ENCODE peak calls at places on chromosomes 12 and 14, in ten cellular contexts. One of them, this sample, is unnamed.
A peak's percentile ranks its signal among the peaks of the same experiment; 100 is the strongest.

GRCh38 chr12:52250048-52250990 is 17.3 kb downstream of the KRT7 start:
- DNase-seq in iPS-NIHi11: no peak
- DNase-seq in fibroblast of pulmonary artery: no peak
- DNase-seq in HEK293T: no peak
- DNase-seq in M059J: no peak
- DNase-seq in epithelial cell of proximal tubule: no peak
- DNase-seq in left kidney: peak; percentile 70
- DNase-seq in NCI-H1436: no peak
- DNase-seq in effector memory CD4-positive, alpha-beta T cell: no peak
- DNase-seq in stimulated activated CD8-positive, alpha-beta memory T cell treated with anti-CD3 and anti-CD28 coated beads, Interleukin-2, amount 100 ng/mL, for 1 hour: no peak
- DNase-seq in this sample: no peak

GRCh38 chr14:66177935-66178334 is 308.2 kb upstream of the CCDC196 start:
- DNase-seq in NCI-H1436: no peak
- DNase-seq in effector memory CD4-positive, alpha-beta T cell: no peak
- DNase-seq in fibroblast of pulmonary artery: no peak
- DNase-seq in iPS-NIHi11: no peak
- DNase-seq in left kidney: no peak
- DNase-seq in epithelial cell of proximal tubule: no peak
- DNase-seq in M059J: no peak
- DNase-seq in stimulated activated CD8-positive, alpha-beta memory T cell treated with anti-CD3 and anti-CD28 coated beads, Interleukin-2, amount 100 ng/mL, for 1 hour: no peak
- DNase-seq in HEK293T: no peak
- DNase-seq in this sample: no peak

GRCh38 chr12:132443091-132443490 is 46.9 kb upstream of the FBRSL1 start:
- DNase-seq in fibroblast of pulmonary artery: no peak
- DNase-seq in NCI-H1436: no peak
- DNase-seq in HEK293T: no peak
- DNase-seq in epithelial cell of proximal tubule: no peak
- DNase-seq in iPS-NIHi11: no peak
- DNase-seq in stimulated activated CD8-positive, alpha-beta memory T cell treated with anti-CD3 and anti-CD28 coated beads, Interleukin-2, amount 100 ng/mL, for 1 hour: no peak
- DNase-seq in M059J: no peak
- DNase-seq in left kidney: no peak
- DNase-seq in effector memory CD4-positive, alpha-beta T cell: no peak
- DNase-seq in this sample: no peak

GRCh38 chr12:10641735-10642500 is 28.5 kb upstream of the MAGOHB start:
- DNase-seq in fibroblast of pulmonary artery: peak; percentile 68
- DNase-seq in HEK293T: no peak
- DNase-seq in epithelial cell of proximal tubule: peak; percentile 48
- DNase-seq in NCI-H1436: no peak
- DNase-seq in iPS-NIHi11: no peak
- DNase-seq in left kidney: peak; percentile 7
- DNase-seq in M059J: peak; percentile 78
- DNase-seq in stimulated activated CD8-positive, alpha-beta memory T cell treated with anti-CD3 and anti-CD28 coated beads, Interleukin-2, amount 100 ng/mL, for 1 hour: no peak
- DNase-seq in effector memory CD4-positive, alpha-beta T cell: no peak
- DNase-seq in this sample: no peak

GRCh38 chr14:77051101-77051500 is 22.6 kb upstream of the IRF2BPL start:
- DNase-seq in HEK293T: no peak
- DNase-seq in left kidney: no peak
- DNase-seq in NCI-H1436: no peak
- DNase-seq in iPS-NIHi11: no peak
- DNase-seq in epithelial cell of proximal tubule: no peak
- DNase-seq in stimulated activated CD8-positive, alpha-beta memory T cell treated with anti-CD3 and anti-CD28 coated beads, Interleukin-2, amount 100 ng/mL, for 1 hour: no peak
- DNase-seq in M059J: no peak
- DNase-seq in effector memory CD4-positive, alpha-beta T cell: no peak
- DNase-seq in fibroblast of pulmonary artery: no peak
- DNase-seq in this sample: no peak

GRCh38 chr14:63045612-63046320 is 508 bp upstream of the KCNH5 start:
- DNase-seq in HEK293T: peak; percentile 66
- DNase-seq in NCI-H1436: peak; percentile 69
- DNase-seq in epithelial cell of proximal tubule: no peak
- DNase-seq in stimulated activated CD8-positive, alpha-beta memory T cell treated with anti-CD3 and anti-CD28 coated beads, Interleukin-2, amount 100 ng/mL, for 1 hour: no peak
- DNase-seq in M059J: peak; percentile 3
- DNase-seq in effector memory CD4-positive, alpha-beta T cell: no peak
- DNase-seq in left kidney: peak; percentile 91
- DNase-seq in iPS-NIHi11: peak; percentile 78
- DNase-seq in fibroblast of pulmonary artery: peak; percentile 29
- DNase-seq in this sample: no peak

GRCh38 chr12:4591180-4591687 is 29.2 kb downstream of the DYRK4 start:
- DNase-seq in M059J: no peak
- DNase-seq in left kidney: no peak
- DNase-seq in epithelial cell of proximal tubule: no peak
- DNase-seq in stimulated activated CD8-positive, alpha-beta memory T cell treated with anti-CD3 and anti-CD28 coated beads, Interleukin-2, amount 100 ng/mL, for 1 hour: no peak
- DNase-seq in fibroblast of pulmonary artery: no peak
- DNase-seq in iPS-NIHi11: no peak
- DNase-seq in HEK293T: no peak
- DNase-seq in NCI-H1436: no peak
- DNase-seq in effector memory CD4-positive, alpha-beta T cell: no peak
- DNase-seq in this sample: no peak

GRCh38 chr14:34044666-34045306 is 93.9 kb upstream of the EGLN3 start:
- DNase-seq in fibroblast of pulmonary artery: no peak
- DNase-seq in M059J: no peak
- DNase-seq in NCI-H1436: no peak
- DNase-seq in stimulated activated CD8-positive, alpha-beta memory T cell treated with anti-CD3 and anti-CD28 coated beads, Interleukin-2, amount 100 ng/mL, for 1 hour: no peak
- DNase-seq in left kidney: no peak
- DNase-seq in iPS-NIHi11: no peak
- DNase-seq in HEK293T: no peak
- DNase-seq in effector memory CD4-positive, alpha-beta T cell: no peak
- DNase-seq in epithelial cell of proximal tubule: no peak
- DNase-seq in this sample: no peak

GRCh38 chr12:64779349-64779974 is 20.3 kb upstream of the GNS start:
- DNase-seq in epithelial cell of proximal tubule: no peak
- DNase-seq in iPS-NIHi11: no peak
- DNase-seq in fibroblast of pulmonary artery: no peak
- DNase-seq in M059J: no peak
- DNase-seq in NCI-H1436: no peak
- DNase-seq in HEK293T: no peak
- DNase-seq in stimulated activated CD8-positive, alpha-beta memory T cell treated with anti-CD3 and anti-CD28 coated beads, Interleukin-2, amount 100 ng/mL, for 1 hour: no peak
- DNase-seq in effector memory CD4-positive, alpha-beta T cell: no peak
- DNase-seq in left kidney: peak; percentile 4
- DNase-seq in this sample: no peak

GRCh38 chr12:89521348-89522238 is 3.0 kb downstream of the GALNT4 start:
- DNase-seq in M059J: peak; percentile 24
- DNase-seq in left kidney: no peak
- DNase-seq in epithelial cell of proximal tubule: no peak
- DNase-seq in effector memory CD4-positive, alpha-beta T cell: no peak
- DNase-seq in NCI-H1436: no peak
- DNase-seq in fibroblast of pulmonary artery: peak; percentile 11
- DNase-seq in stimulated activated CD8-positive, alpha-beta memory T cell treated with anti-CD3 and anti-CD28 coated beads, Interleukin-2, amount 100 ng/mL, for 1 hour: no peak
- DNase-seq in HEK293T: no peak
- DNase-seq in iPS-NIHi11: no peak
- DNase-seq in this sample: no peak

GRCh38 chr14:105536691-105537579 is 10.6 kb downstream of the TMEM121 start:
- DNase-seq in left kidney: peak; percentile 24
- DNase-seq in NCI-H1436: no peak
- DNase-seq in stimulated activated CD8-positive, alpha-beta memory T cell treated with anti-CD3 and anti-CD28 coated beads, Interleukin-2, amount 100 ng/mL, for 1 hour: no peak
- DNase-seq in M059J: no peak
- DNase-seq in fibroblast of pulmonary artery: no peak
- DNase-seq in iPS-NIHi11: no peak
- DNase-seq in effector memory CD4-positive, alpha-beta T cell: no peak
- DNase-seq in HEK293T: no peak
- DNase-seq in epithelial cell of proximal tubule: no peak
- DNase-seq in this sample: no peak

GRCh38 chr12:14279845-14280244 is 85.6 kb upstream of the ATF7IP start:
- DNase-seq in effector memory CD4-positive, alpha-beta T cell: no peak
- DNase-seq in epithelial cell of proximal tubule: no peak
- DNase-seq in HEK293T: no peak
- DNase-seq in NCI-H1436: no peak
- DNase-seq in M059J: no peak
- DNase-seq in iPS-NIHi11: no peak
- DNase-seq in fibroblast of pulmonary artery: no peak
- DNase-seq in stimulated activated CD8-positive, alpha-beta memory T cell treated with anti-CD3 and anti-CD28 coated beads, Interleukin-2, amount 100 ng/mL, for 1 hour: no peak
- DNase-seq in left kidney: no peak
- DNase-seq in this sample: no peak

GRCh38 chr14:20415723-20416622 is 2.7 kb upstream of the TEP1 start:
- DNase-seq in fibroblast of pulmonary artery: peak; percentile 75
- DNase-seq in iPS-NIHi11: peak; percentile 38
- DNase-seq in effector memory CD4-positive, alpha-beta T cell: no peak
- DNase-seq in NCI-H1436: no peak
- DNase-seq in HEK293T: peak; percentile 43
- DNase-seq in stimulated activated CD8-positive, alpha-beta memory T cell treated with anti-CD3 and anti-CD28 coated beads, Interleukin-2, amount 100 ng/mL, for 1 hour: no peak
- DNase-seq in epithelial cell of proximal tubule: no peak
- DNase-seq in M059J: peak; percentile 66
- DNase-seq in left kidney: peak; percentile 75
- DNase-seq in this sample: no peak

GRCh38 chr12:65945457-65945856 is 121.2 kb downstream of the HMGA2 start:
- DNase-seq in HEK293T: no peak
- DNase-seq in NCI-H1436: no peak
- DNase-seq in M059J: no peak
- DNase-seq in left kidney: no peak
- DNase-seq in effector memory CD4-positive, alpha-beta T cell: no peak
- DNase-seq in iPS-NIHi11: no peak
- DNase-seq in epithelial cell of proximal tubule: no peak
- DNase-seq in fibroblast of pulmonary artery: no peak
- DNase-seq in stimulated activated CD8-positive, alpha-beta memory T cell treated with anti-CD3 and anti-CD28 coated beads, Interleukin-2, amount 100 ng/mL, for 1 hour: no peak
- DNase-seq in this sample: no peak

GRCh38 chr14:67820428-67820881 is 876 bp downstream of the RAD51B start:
- DNase-seq in left kidney: peak; percentile 48
- DNase-seq in iPS-NIHi11: no peak
- DNase-seq in HEK293T: peak; percentile 37
- DNase-seq in NCI-H1436: no peak
- DNase-seq in stimulated activated CD8-positive, alpha-beta memory T cell treated with anti-CD3 and anti-CD28 coated beads, Interleukin-2, amount 100 ng/mL, for 1 hour: no peak
- DNase-seq in epithelial cell of proximal tubule: no peak
- DNase-seq in fibroblast of pulmonary artery: peak; percentile 14
- DNase-seq in M059J: no peak
- DNase-seq in effector memory CD4-positive, alpha-beta T cell: no peak
- DNase-seq in this sample: no peak

GRCh38 chr12:23426328-23426727 is 523.1 kb downstream of the SOX5 start:
- DNase-seq in left kidney: no peak
- DNase-seq in HEK293T: no peak
- DNase-seq in NCI-H1436: no peak
- DNase-seq in iPS-NIHi11: no peak
- DNase-seq in epithelial cell of proximal tubule: no peak
- DNase-seq in stimulated activated CD8-positive, alpha-beta memory T cell treated with anti-CD3 and anti-CD28 coated beads, Interleukin-2, amount 100 ng/mL, for 1 hour: no peak
- DNase-seq in M059J: no peak
- DNase-seq in fibroblast of pulmonary artery: no peak
- DNase-seq in effector memory CD4-positive, alpha-beta T cell: no peak
- DNase-seq in this sample: no peak

GRCh38 chr12:56358836-56359532 is 923 bp downstream of the STAT2 start:
- DNase-seq in M059J: peak; percentile 82
- DNase-seq in left kidney: peak; percentile 5
- DNase-seq in epithelial cell of proximal tubule: peak; percentile 67
- DNase-seq in HEK293T: no peak
- DNase-seq in iPS-NIHi11: no peak
- DNase-seq in effector memory CD4-positive, alpha-beta T cell: no peak
- DNase-seq in stimulated activated CD8-positive, alpha-beta memory T cell treated with anti-CD3 and anti-CD28 coated beads, Interleukin-2, amount 100 ng/mL, for 1 hour: no peak
- DNase-seq in NCI-H1436: no peak
- DNase-seq in fibroblast of pulmonary artery: peak; percentile 83
- DNase-seq in this sample: no peak

GRCh38 chr14:23174266-23174665 is 9.2 kb downstream of the SLC7A8 start:
- DNase-seq in M059J: no peak
- DNase-seq in epithelial cell of proximal tubule: no peak
- DNase-seq in NCI-H1436: no peak
- DNase-seq in effector memory CD4-positive, alpha-beta T cell: no peak
- DNase-seq in fibroblast of pulmonary artery: peak; percentile 77
- DNase-seq in left kidney: no peak
- DNase-seq in iPS-NIHi11: no peak
- DNase-seq in stimulated activated CD8-positive, alpha-beta memory T cell treated with anti-CD3 and anti-CD28 coated beads, Interleukin-2, amount 100 ng/mL, for 1 hour: no peak
- DNase-seq in HEK293T: no peak
- DNase-seq in this sample: no peak

GRCh38 chr12:113861708-113862312 is 104.3 kb downstream of the RBM19 start:
- DNase-seq in M059J: no peak
- DNase-seq in left kidney: no peak
- DNase-seq in NCI-H1436: no peak
- DNase-seq in effector memory CD4-positive, alpha-beta T cell: no peak
- DNase-seq in stimulated activated CD8-positive, alpha-beta memory T cell treated with anti-CD3 and anti-CD28 coated beads, Interleukin-2, amount 100 ng/mL, for 1 hour: no peak
- DNase-seq in iPS-NIHi11: peak; percentile 59
- DNase-seq in HEK293T: no peak
- DNase-seq in fibroblast of pulmonary artery: no peak
- DNase-seq in epithelial cell of proximal tubule: no peak
- DNase-seq in this sample: no peak

GRCh38 chr12:81333812-81334211 is 255.9 kb downstream of the ACSS3 start:
- DNase-seq in iPS-NIHi11: no peak
- DNase-seq in stimulated activated CD8-positive, alpha-beta memory T cell treated with anti-CD3 and anti-CD28 coated beads, Interleukin-2, amount 100 ng/mL, for 1 hour: no peak
- DNase-seq in HEK293T: no peak
- DNase-seq in effector memory CD4-positive, alpha-beta T cell: no peak
- DNase-seq in M059J: no peak
- DNase-seq in fibroblast of pulmonary artery: no peak
- DNase-seq in epithelial cell of proximal tubule: no peak
- DNase-seq in NCI-H1436: no peak
- DNase-seq in left kidney: no peak
- DNase-seq in this sample: no peak

GRCh38 chr12:89151536-89151935 is 200.8 kb downstream of the DUSP6 start:
- DNase-seq in HEK293T: no peak
- DNase-seq in M059J: no peak
- DNase-seq in fibroblast of pulmonary artery: no peak
- DNase-seq in iPS-NIHi11: no peak
- DNase-seq in left kidney: no peak
- DNase-seq in NCI-H1436: no peak
- DNase-seq in epithelial cell of proximal tubule: no peak
- DNase-seq in effector memory CD4-positive, alpha-beta T cell: no peak
- DNase-seq in stimulated activated CD8-positive, alpha-beta memory T cell treated with anti-CD3 and anti-CD28 coated beads, Interleukin-2, amount 100 ng/mL, for 1 hour: no peak
- DNase-seq in this sample: no peak

GRCh38 chr14:76432967-76433752 is 57.2 kb downstream of the ESRRB start:
- DNase-seq in stimulated activated CD8-positive, alpha-beta memory T cell treated with anti-CD3 and anti-CD28 coated beads, Interleukin-2, amount 100 ng/mL, for 1 hour: no peak
- DNase-seq in left kidney: peak; percentile 35
- DNase-seq in fibroblast of pulmonary artery: no peak
- DNase-seq in HEK293T: no peak
- DNase-seq in effector memory CD4-positive, alpha-beta T cell: no peak
- DNase-seq in NCI-H1436: no peak
- DNase-seq in epithelial cell of proximal tubule: peak; percentile 10
- DNase-seq in iPS-NIHi11: no peak
- DNase-seq in M059J: no peak
- DNase-seq in this sample: no peak

GRCh38 chr12:107319536-107320030 is 226.2 kb upstream of the CRY1 start:
- DNase-seq in iPS-NIHi11: peak; percentile 27
- DNase-seq in stimulated activated CD8-positive, alpha-beta memory T cell treated with anti-CD3 and anti-CD28 coated beads, Interleukin-2, amount 100 ng/mL, for 1 hour: no peak
- DNase-seq in HEK293T: peak; percentile 40
- DNase-seq in fibroblast of pulmonary artery: no peak
- DNase-seq in epithelial cell of proximal tubule: no peak
- DNase-seq in NCI-H1436: no peak
- DNase-seq in M059J: no peak
- DNase-seq in left kidney: peak; percentile 61
- DNase-seq in effector memory CD4-positive, alpha-beta T cell: no peak
- DNase-seq in this sample: no peak

GRCh38 chr12:79424109-79424721 is 266.5 kb downstream of the PAWR start:
- DNase-seq in fibroblast of pulmonary artery: peak; percentile 95
- DNase-seq in HEK293T: no peak
- DNase-seq in left kidney: no peak
- DNase-seq in effector memory CD4-positive, alpha-beta T cell: no peak
- DNase-seq in NCI-H1436: no peak
- DNase-seq in M059J: peak; percentile 97
- DNase-seq in iPS-NIHi11: no peak
- DNase-seq in stimulated activated CD8-positive, alpha-beta memory T cell treated with anti-CD3 and anti-CD28 coated beads, Interleukin-2, amount 100 ng/mL, for 1 hour: no peak
- DNase-seq in epithelial cell of proximal tubule: peak; percentile 96
- DNase-seq in this sample: no peak

GRCh38 chr14:66069830-66070541 is 416.2 kb upstream of the CCDC196 start:
- DNase-seq in stimulated activated CD8-positive, alpha-beta memory T cell treated with anti-CD3 and anti-CD28 coated beads, Interleukin-2, amount 100 ng/mL, for 1 hour: no peak
- DNase-seq in HEK293T: no peak
- DNase-seq in fibroblast of pulmonary artery: no peak
- DNase-seq in M059J: peak; percentile 22
- DNase-seq in left kidney: no peak
- DNase-seq in NCI-H1436: no peak
- DNase-seq in iPS-NIHi11: no peak
- DNase-seq in effector memory CD4-positive, alpha-beta T cell: no peak
- DNase-seq in epithelial cell of proximal tubule: no peak
- DNase-seq in this sample: no peak

GRCh38 chr12:124904306-124905098 is 9.9 kb downstream of the UBC start:
- DNase-seq in epithelial cell of proximal tubule: no peak
- DNase-seq in effector memory CD4-positive, alpha-beta T cell: no peak
- DNase-seq in fibroblast of pulmonary artery: peak; percentile 97
- DNase-seq in iPS-NIHi11: peak; percentile 59
- DNase-seq in M059J: peak; percentile 97
- DNase-seq in stimulated activated CD8-positive, alpha-beta memory T cell treated with anti-CD3 and anti-CD28 coated beads, Interleukin-2, amount 100 ng/mL, for 1 hour: no peak
- DNase-seq in HEK293T: no peak
- DNase-seq in left kidney: peak; percentile 75
- DNase-seq in NCI-H1436: no peak
- DNase-seq in this sample: no peak

GRCh38 chr14:98198385-98198784 is 1073.6 kb downstream of the BCL11B start:
- DNase-seq in NCI-H1436: no peak
- DNase-seq in HEK293T: no peak
- DNase-seq in iPS-NIHi11: no peak
- DNase-seq in fibroblast of pulmonary artery: no peak
- DNase-seq in left kidney: no peak
- DNase-seq in M059J: no peak
- DNase-seq in epithelial cell of proximal tubule: no peak
- DNase-seq in effector memory CD4-positive, alpha-beta T cell: peak; percentile 25
- DNase-seq in stimulated activated CD8-positive, alpha-beta memory T cell treated with anti-CD3 and anti-CD28 coated beads, Interleukin-2, amount 100 ng/mL, for 1 hour: peak; percentile 19
- DNase-seq in this sample: no peak

GRCh38 chr12:64311877-64312276 is 78.7 kb downstream of the C12orf56 start:
- DNase-seq in HEK293T: no peak
- DNase-seq in NCI-H1436: no peak
- DNase-seq in epithelial cell of proximal tubule: no peak
- DNase-seq in effector memory CD4-positive, alpha-beta T cell: no peak
- DNase-seq in M059J: no peak
- DNase-seq in left kidney: no peak
- DNase-seq in stimulated activated CD8-positive, alpha-beta memory T cell treated with anti-CD3 and anti-CD28 coated beads, Interleukin-2, amount 100 ng/mL, for 1 hour: no peak
- DNase-seq in fibroblast of pulmonary artery: no peak
- DNase-seq in iPS-NIHi11: no peak
- DNase-seq in this sample: no peak

This sample was measured in esophagus squamous epithelium.